ENCODE peak calls at places on chromosomes 11 and 22, in five cellular contexts. C, X, H, Y and L are unnamed samples.

GRCh38 chr11:79182794-79183193 is 258.0 kb downstream of the TENM4 start:
- DNase-seq in Y (no peak), X (no peak), C (peak), H (no peak), L (no peak)

GRCh38 chr11:61800331-61801281 is 7.9 kb downstream of the FEN1 start:
- DNase-seq in H (no peak), Y (no peak), X (no peak), C (no peak), L (no peak)

GRCh38 chr11:78300108-78300507 is 111.4 kb downstream of the USP35 start:
- DNase-seq in X (no peak), Y (no peak), C (no peak), H (no peak), L (no peak)

GRCh38 chr22:46758867-46759290 is 3.6 kb upstream of the TBC1D22A start:
- DNase-seq in X (peak), C (no peak), H (no peak), Y (peak), L (no peak)

GRCh38 chr22:44181033-44181911 is 547 bp downstream of the PARVG start:
- DNase-seq in X (no peak), Y (peak), H (no peak), C (no peak), L (no peak)

GRCh38 chr22:23125512-23126103 is 16.2 kb downstream of the RSPH14 start:
- DNase-seq in Y (no peak), H (no peak), X (no peak), C (no peak), L (no peak)

GRCh38 chr11:17479284-17480214 is 2.9 kb upstream of the ABCC8 start:
- DNase-seq in Y (no peak), H (peak), C (no peak), X (peak), L (no peak)

GRCh38 chr11:84686726-84687125 is 940.4 kb downstream of the DLG2 start:
- DNase-seq in H (no peak), X (no peak), C (no peak), Y (no peak), L (no peak)

GRCh38 chr11:1929621-1930447 is 10.3 kb downstream of the TNNT3 start:
- DNase-seq in X (no peak), H (no peak), Y (no peak), C (no peak), L (no peak)

GRCh38 chr11:69000831-69001245 is 12.2 kb downstream of the MRGPRF start:
- DNase-seq in H (no peak), Y (no peak), X (no peak), C (peak), L (peak)

GRCh38 chr11:94835571-94835970 is 67.4 kb downstream of the AMOTL1 start:
- DNase-seq in X (no peak), H (no peak), C (no peak), Y (no peak), L (no peak)

GRCh38 chr22:32199961-32200360 is 4.9 kb downstream of the RFPL2 start:
- DNase-seq in C (no peak), X (no peak), H (no peak), Y (no peak), L (no peak)

GRCh38 chr11:47099213-47099917 is 77.3 kb downstream of the ARFGAP2 start:
- DNase-seq in H (no peak), X (no peak), C (no peak), Y (no peak), L (no peak)

GRCh38 chr11:116887909-116888556 is 50.6 kb upstream of the APOA1 start:
- DNase-seq in C (no peak), X (no peak), Y (no peak), H (no peak), L (no peak)

GRCh38 chr11:57474017-57474750 is 13.9 kb downstream of the RTN4RL2 start:
- DNase-seq in X (no peak), C (no peak), H (no peak), Y (peak), L (no peak)

GRCh38 chr11:118152552-118153471 is at the start of gene SCN4B:
- DNase-seq in C (no peak), H (peak), Y (no peak), X (peak), L (no peak)

GRCh38 chr11:83007909-83008580 is 63.7 kb downstream of the RAB30 start:
- DNase-seq in Y (no peak), X (peak), H (peak), C (no peak), L (no peak)

GRCh38 chr11:112219476-112220232 is 6.6 kb upstream of the PTS start:
- DNase-seq in H (peak), X (peak), C (no peak), Y (no peak), L (no peak)

GRCh38 chr11:3197878-3198528 is 20.6 kb downstream of the MRGPRG start:
- DNase-seq in H (no peak), Y (no peak), X (no peak), C (no peak), L (peak)

GRCh38 chr11:69320756-69321741 is 27.1 kb downstream of the MYEOV start:
- DNase-seq in H (no peak), C (no peak), Y (no peak), X (no peak), L (no peak)

GRCh38 chr22:30878516-30879365 is 89.8 kb downstream of the MORC2 start:
- DNase-seq in X (no peak), C (no peak), H (no peak), Y (no peak), L (no peak)

GRCh38 chr11:100927579-100927978 is 202.0 kb downstream of the PGR start:
- DNase-seq in C (no peak), Y (no peak), H (no peak), X (peak), L (no peak)

GRCh38 chr11:27084407-27084985 is 43.9 kb downstream of the BBOX1 start:
- DNase-seq in C (no peak), H (no peak), X (no peak), Y (no peak), L (no peak)

GRCh38 chr22:32541481-32541880 is 66.9 kb downstream of the FBXO7 start:
- DNase-seq in H (no peak), Y (no peak), C (no peak), X (no peak), L (no peak)

GRCh38 chr22:31973739-31974138 is 29.4 kb downstream of the YWHAH start:
- DNase-seq in Y (no peak), X (no peak), H (no peak), C (no peak), L (no peak)